ENCODE peak calls at places on chromosomes 16 and 17, in ten cellular contexts. T is GM03348; G is activated naive CD4-positive, alpha-beta T cell; B is GM23248; L is HS-5; K is stimulated activated CD8-positive, alpha-beta memory T cell treated with anti-CD3 and anti-CD28 coated beads, Interleukin-7, amount 100 ng/mL, for 1 hour; H is stimulated activated CD4-positive, alpha-beta T cell treated with anti-CD3 and anti-CD28 coated beads, Interleukin-12 subunit alpha, Interleukin-12 subunit beta, amount 100 ng/mL, for 24 hours; O is AG20443; F is GM13976; Q is fibroblast of pulmonary artery. P is an unnamed sample.

GRCh38 chr16:57544129-57544653 is 1.7 kb downstream of the ADGRG5 start:
- DNase-seq in K (no peak), B (no peak), O (peak; percentile 4), L (no peak), T (no peak), F (peak; percentile 74), G (no peak), Q (no peak), H (no peak), P (no peak)

GRCh38 chr16:47018223-47018891 is 44.9 kb upstream of the DNAJA2 start:
- DNase-seq in O (peak; percentile 26), Q (peak; percentile 22), T (no peak), H (no peak), B (peak; percentile 45), L (no peak), G (no peak), K (no peak), F (peak; percentile 87), P (no peak)

GRCh38 chr16:57846078-57846697 is 43.9 kb upstream of the KIFC3 start:
- DNase-seq in O (no peak), K (no peak), Q (no peak), G (no peak), T (no peak), F (no peak), B (no peak), L (no peak), H (no peak), P (no peak)

GRCh38 chr17:30520882-30521281 is 43.7 kb downstream of the GOSR1 start:
- DNase-seq in K (no peak), O (no peak), Q (no peak), T (no peak), G (no peak), L (no peak), H (no peak), F (no peak), B (peak; percentile 43), P (no peak)

GRCh38 chr17:56608941-56609340 is 15.4 kb downstream of the NOG start:
- DNase-seq in B (no peak), O (no peak), Q (no peak), L (no peak), H (no peak), G (no peak), K (no peak), T (no peak), F (no peak), P (no peak)

GRCh38 chr16:4179020-4179419 is 62.8 kb upstream of the ADCY9 start:
- DNase-seq in T (peak; percentile 68), Q (peak; percentile 62), L (no peak), F (no peak), H (no peak), O (peak; percentile 58), K (no peak), G (no peak), B (peak; percentile 86), P (no peak)

GRCh38 chr17:17832040-17832363 is 4.8 kb downstream of the SREBF1 start:
- DNase-seq in F (no peak), K (no peak), Q (no peak), G (no peak), B (no peak), T (no peak), O (no peak), L (no peak), H (no peak), P (no peak)

GRCh38 chr16:52994942-52995341 is 57.8 kb downstream of the CHD9NB start:
- DNase-seq in G (no peak), Q (no peak), O (no peak), F (no peak), L (no peak), H (no peak), T (no peak), K (no peak), B (no peak), P (no peak)

GRCh38 chr17:82200135-82200534 is 12.5 kb downstream of the CCDC57 start:
- DNase-seq in L (no peak), Q (no peak), H (no peak), K (no peak), G (no peak), T (no peak), B (no peak), O (no peak), F (no peak), P (no peak)

GRCh38 chr16:9065077-9065476 is 26.4 kb upstream of the HAPSTR1 start:
- DNase-seq in B (no peak), G (no peak), H (no peak), Q (no peak), L (no peak), F (no peak), K (no peak), T (no peak), O (no peak), P (no peak)

GRCh38 chr16:70687671-70688265 is 1.9 kb upstream of the MTSS2 start:
- DNase-seq in G (no peak), B (no peak), T (no peak), O (no peak), H (no peak), Q (no peak), L (no peak), F (no peak), K (no peak), P (no peak)

GRCh38 chr17:57911834-57912673 is 43.2 kb downstream of the CUEDC1 start:
- DNase-seq in B (peak; percentile 44), G (no peak), L (no peak), T (peak; percentile 29), H (no peak), Q (peak; percentile 74), K (no peak), F (no peak), O (peak; percentile 52), P (no peak)

GRCh38 chr16:49470550-49470949 is 96.9 kb downstream of the C16orf78 start:
- DNase-seq in K (no peak), F (no peak), Q (no peak), H (no peak), T (no peak), G (no peak), B (no peak), L (no peak), O (no peak), P (no peak)

GRCh38 chr17:82424001-82424862 is 5.8 kb upstream of the OGFOD3 start:
- DNase-seq in L (no peak), F (peak; percentile 73), O (peak; percentile 61), G (peak; percentile 41), H (no peak), Q (peak; percentile 56), B (peak; percentile 66), K (no peak), T (peak; percentile 59), P (no peak)

GRCh38 chr17:78001182-78001581 is 42.7 kb downstream of the TNRC6C start:
- DNase-seq in B (no peak), O (no peak), Q (peak; percentile 30), H (no peak), F (no peak), G (no peak), L (no peak), T (no peak), K (no peak), P (no peak)

GRCh38 chr16:84390131-84390785 is 21.9 kb downstream of the ATP2C2 start:
- DNase-seq in K (no peak), T (no peak), H (no peak), G (no peak), O (no peak), B (no peak), F (no peak), L (no peak), Q (no peak), P (no peak)

GRCh38 chr17:67800495-67800928 is 24.8 kb upstream of the BPTF start:
- DNase-seq in B (peak; percentile 87), L (no peak), G (no peak), T (peak; percentile 89), F (peak; percentile 84), H (peak; percentile 11), Q (peak; percentile 86), O (peak; percentile 85), K (peak; percentile 10), P (no peak)

GRCh38 chr17:6495450-6496115 is 51.3 kb downstream of the PIMREG start:
- DNase-seq in L (no peak), G (no peak), F (no peak), O (no peak), Q (no peak), T (no peak), H (no peak), B (no peak), K (no peak), P (no peak)

GRCh38 chr16:50276128-50276444 is 9.7 kb downstream of the ADCY7 start:
- DNase-seq in L (no peak), O (no peak), G (no peak), F (no peak), T (no peak), K (no peak), H (no peak), B (no peak), Q (no peak), P (no peak)

GRCh38 chr17:7413346-7413985 is 5.8 kb downstream of the NLGN2 start:
- DNase-seq in O (peak; percentile 67), T (peak; percentile 67), G (no peak), K (no peak), H (no peak), Q (peak; percentile 43), B (peak; percentile 84), F (no peak), L (no peak), P (no peak)

GRCh38 chr17:63439682-63440081 is 6.4 kb downstream of the CYB561 start:
- DNase-seq in H (no peak), Q (peak; percentile 67), K (no peak), F (no peak), L (no peak), B (peak; percentile 54), G (no peak), O (peak; percentile 53), T (peak; percentile 45), P (no peak)

GRCh38 chr16:86383488-86384262 is 126.7 kb upstream of the FOXF1 start:
- DNase-seq in H (no peak), L (no peak), O (peak; percentile 82), T (peak; percentile 83), B (peak; percentile 85), K (no peak), G (no peak), F (no peak), Q (peak; percentile 87), P (no peak)

GRCh38 chr17:8357910-8358309 is 18.3 kb downstream of the ODF4 start:
- DNase-seq in F (no peak), H (no peak), T (no peak), K (no peak), B (no peak), Q (no peak), L (no peak), G (no peak), O (no peak), P (no peak)

GRCh38 chr16:67311607-67312449 is 14.7 kb downstream of the KCTD19 start:
- DNase-seq in B (peak; percentile 99), H (peak; percentile 69), Q (peak; percentile 99), T (peak; percentile 93), F (peak; percentile 74), G (no peak), O (peak; percentile 97), K (no peak), L (peak; percentile 99), P (no peak)

GRCh38 chr16:26240807-26241206 is 549.0 kb downstream of the HS3ST4 start:
- DNase-seq in H (no peak), T (no peak), L (no peak), O (no peak), F (no peak), K (no peak), B (no peak), Q (no peak), G (no peak), P (no peak)

GRCh38 chr17:42553866-42554249 is 1.1 kb downstream of the HSD17B1 start:
- DNase-seq in K (no peak), Q (no peak), B (peak; percentile 42), O (no peak), F (no peak), T (no peak), G (no peak), L (no peak), H (no peak), P (no peak)

GRCh38 chr16:4309833-4310266 is 6.0 kb upstream of the GLIS2 start:
- DNase-seq in K (peak; percentile 36), L (no peak), Q (peak; percentile 61), B (peak; percentile 70), G (peak; percentile 56), H (no peak), T (no peak), F (no peak), O (peak; percentile 43), P (no peak)

GRCh38 chr16:75088934-75089333 is 27.6 kb downstream of the LDHD start:
- DNase-seq in H (no peak), G (no peak), T (no peak), K (no peak), F (no peak), Q (no peak), L (no peak), B (no peak), O (no peak), P (no peak)

P was measured in cerebellar nuclear complex.